ENCODE peak calls at places on chromosomes 7 and 10, in four cellular contexts. A, H, Y and I are unnamed samples.

GRCh38 chr7:99380032-99380822 is 5.7 kb downstream of the ARPC1B start:
- DNase-seq in Y (peak), A (no peak), H (no peak), I (no peak)

GRCh38 chr10:26384600-26384999 is 53.5 kb upstream of the APBB1IP start:
- DNase-seq in A (no peak), H (no peak), Y (no peak), I (no peak)

GRCh38 chr7:40822861-40823260 is 688.1 kb downstream of the SUGCT start:
- DNase-seq in Y (no peak), A (no peak), H (no peak), I (no peak)

GRCh38 chr7:983182-984071 is 446 bp downstream of the CYP2W1 start:
- DNase-seq in A (peak), Y (no peak), H (no peak), I (no peak)

GRCh38 chr10:86068532-86069337 is 297.9 kb downstream of the GRID1 start:
- DNase-seq in A (no peak), Y (no peak), H (peak), I (no peak)

GRCh38 chr7:41977165-41977651 is 259.8 kb downstream of the GLI3 start:
- DNase-seq in A (peak), H (peak), Y (no peak), I (peak)

GRCh38 chr10:103803941-103804340 is 51.4 kb downstream of the SH3PXD2A start:
- DNase-seq in H (no peak), A (no peak), Y (no peak), I (no peak)

GRCh38 chr10:48526846-48527505 is 77.9 kb downstream of the ARHGAP22 start:
- DNase-seq in A (no peak), Y (no peak), H (no peak), I (no peak)

GRCh38 chr10:3951993-3952392 is 167.0 kb upstream of the KLF6 start:
- DNase-seq in Y (no peak), A (no peak), H (no peak), I (no peak)

GRCh38 chr10:17607603-17608332 is 9.4 kb downstream of the HACD1 start:
- DNase-seq in H (no peak), A (peak), Y (peak), I (peak)

GRCh38 chr7:132309102-132309805 is 267.0 kb downstream of the PLXNA4 start:
- DNase-seq in Y (no peak), H (no peak), A (no peak), I (no peak)

GRCh38 chr10:1645896-1646295 is 91.4 kb downstream of the ADARB2 start:
- DNase-seq in H (no peak), Y (no peak), A (no peak), I (no peak)

GRCh38 chr10:130775311-130775710 is 536.2 kb downstream of the TCERG1L start:
- DNase-seq in H (no peak), Y (no peak), A (no peak), I (no peak)

GRCh38 chr10:89475567-89475966 is 59.8 kb downstream of the SLC16A12 start:
- DNase-seq in A (peak), H (no peak), Y (no peak), I (no peak)

GRCh38 chr7:137080516-137081203 is 212.2 kb downstream of the CHRM2 start:
- DNase-seq in H (no peak), Y (no peak), A (no peak), I (no peak)

GRCh38 chr7:29314148-29314547 is 119.6 kb downstream of the CHN2 start:
- DNase-seq in Y (no peak), A (no peak), H (no peak), I (no peak)

GRCh38 chr10:34995925-34996324 is 94.2 kb downstream of the CUL2 start:
- DNase-seq in H (no peak), Y (no peak), A (no peak), I (no peak)

GRCh38 chr10:23291551-23292334 is 52.9 kb downstream of the C10orf67 start:
- DNase-seq in H (no peak), Y (no peak), A (no peak), I (no peak)

GRCh38 chr10:124150807-124151417 is 57.5 kb upstream of the CHST15 start:
- DNase-seq in A (no peak), Y (no peak), H (no peak), I (no peak)

GRCh38 chr7:95472521-95473160 is 13.1 kb upstream of the ASB4 start:
- DNase-seq in A (no peak), H (no peak), Y (no peak), I (no peak)

GRCh38 chr10:62007145-62007544 is 105.6 kb downstream of the ARID5B start:
- DNase-seq in A (no peak), Y (no peak), H (no peak), I (no peak)

GRCh38 chr10:58477902-58478301 is 34.8 kb upstream of the BICC1 start:
- DNase-seq in Y (no peak), A (no peak), H (no peak), I (no peak)

GRCh38 chr7:148458263-148458662 is 132.3 kb upstream of the C7orf33 start:
- DNase-seq in H (no peak), Y (no peak), A (no peak), I (no peak)

GRCh38 chr7:121521681-121522405 is 125.7 kb upstream of the FAM3C start:
- DNase-seq in A (no peak), Y (no peak), H (no peak), I (no peak)

DNA sequence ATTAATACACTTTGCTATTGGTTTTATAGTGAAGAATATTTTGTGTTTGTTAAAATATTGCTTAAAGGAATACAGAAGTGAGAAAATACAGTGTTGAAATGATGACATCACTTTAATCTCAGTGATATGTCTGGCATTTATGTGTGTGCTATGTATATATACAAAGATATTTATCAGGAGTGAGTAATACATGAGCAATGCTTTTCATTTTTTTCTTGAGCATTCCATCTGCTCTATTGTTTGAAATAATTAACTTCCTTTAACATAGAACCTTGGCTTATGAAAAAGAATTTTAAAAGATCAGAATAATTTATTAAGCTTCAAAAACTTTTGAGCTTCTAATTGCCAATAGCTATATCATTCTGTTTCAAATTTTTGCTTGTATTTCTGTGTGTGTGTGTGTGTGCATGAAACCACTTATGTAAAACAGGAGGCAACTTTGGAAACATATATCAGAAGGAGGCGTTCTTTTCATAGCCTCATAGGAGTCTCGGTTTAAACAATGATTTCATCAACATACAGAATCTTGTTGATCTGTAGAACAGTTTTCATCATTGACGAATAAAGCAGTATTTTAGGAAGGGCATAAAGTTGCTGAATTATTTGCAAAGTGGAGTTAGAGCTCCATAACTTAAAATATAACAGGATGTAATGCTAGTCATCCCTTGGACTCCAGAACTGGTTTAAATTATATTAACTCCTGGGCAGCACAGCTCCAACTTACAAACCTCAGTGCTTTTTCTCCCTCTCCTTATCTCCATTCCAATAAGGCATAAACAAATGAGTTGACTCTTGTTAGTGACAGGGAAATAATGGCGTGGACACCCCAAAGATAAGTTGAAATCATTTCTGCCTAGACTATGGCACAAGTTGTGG is 228.4 kb upstream of the DGKB start:
- DNase-seq in A (no peak), H (no peak), Y (no peak), I (no peak)
- TF ChIP-seq TCF7L2 in A (no peak), H (no peak), Y (no peak), I (no peak)

DNA sequence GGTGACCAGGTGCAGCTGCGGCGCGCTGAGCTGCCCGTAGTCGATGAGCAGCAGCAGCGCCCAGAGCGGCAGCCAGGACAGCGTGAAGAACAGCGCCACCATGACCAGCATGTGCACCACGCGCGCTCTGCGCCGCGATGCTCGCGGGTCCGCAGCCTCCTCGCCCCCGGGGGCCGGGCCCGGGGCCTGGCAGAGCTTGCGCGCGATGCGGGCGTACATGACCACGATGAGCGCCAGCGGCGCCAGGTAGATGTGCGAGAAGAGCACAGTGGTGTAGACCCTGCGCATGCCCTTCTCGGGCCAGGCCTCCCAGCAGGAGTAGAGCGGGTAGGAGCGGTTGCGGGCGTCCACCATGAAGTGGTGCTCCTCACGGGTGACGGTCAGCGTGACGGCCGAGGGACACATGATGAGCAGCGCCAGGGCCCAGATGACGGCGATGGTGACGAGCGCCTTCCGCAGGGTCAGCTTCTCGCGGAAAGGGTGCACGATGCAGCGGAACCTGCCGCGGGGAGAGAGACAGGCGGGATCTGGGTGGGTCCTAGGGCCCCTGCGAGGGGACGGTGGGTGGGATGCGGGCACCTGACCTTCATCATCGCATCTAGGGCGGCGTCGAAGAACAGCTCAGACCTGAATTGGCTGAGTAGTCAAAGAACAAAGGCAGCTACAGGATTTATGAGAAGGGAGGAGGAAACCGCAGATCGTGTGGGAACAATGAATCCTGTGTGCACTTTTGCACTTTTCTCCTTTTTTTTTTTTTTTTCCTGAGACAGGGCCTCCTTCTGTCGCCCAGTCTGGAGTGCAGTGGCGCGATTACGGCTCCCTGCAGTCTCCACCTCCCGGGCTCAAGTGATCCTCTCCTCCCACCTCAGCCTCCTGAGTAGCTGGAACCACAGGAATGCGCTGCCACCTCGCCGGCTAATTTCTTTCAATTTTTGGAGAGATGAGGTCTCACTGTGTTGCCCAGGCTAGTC is 22.4 kb upstream of the PPA1 start:
- DNase-seq in H (no peak), A (peak), Y (no peak), I (peak)
- TF ChIP-seq TCF7L2 in H (peak), A (no peak), Y (no peak), I (no peak)

DNA sequence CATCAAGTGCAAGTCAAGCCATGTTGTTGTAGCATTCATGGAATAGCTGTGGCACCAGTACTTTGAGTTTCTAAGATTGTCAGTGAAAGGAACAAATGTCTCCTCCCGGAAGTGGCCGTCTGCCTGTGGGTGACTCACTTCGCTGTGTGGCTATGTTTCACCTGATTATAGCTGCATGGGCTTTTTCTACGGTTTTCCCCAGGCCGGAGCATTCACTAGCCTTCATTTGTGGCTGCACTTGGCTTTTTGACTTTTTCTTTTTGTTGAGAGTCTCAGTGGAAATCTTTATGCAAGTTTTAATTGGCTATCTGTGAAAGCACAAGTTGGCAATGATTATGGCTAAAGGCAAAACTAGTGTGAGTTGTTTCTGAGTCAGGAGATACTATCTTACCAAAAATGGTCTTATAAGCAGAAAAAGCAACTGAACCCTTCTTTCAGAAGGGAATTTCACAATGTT is 35.0 kb downstream of the SRI start:
- DNase-seq in Y (no peak), H (peak), A (no peak), I (no peak)
- TF ChIP-seq TCF7L2 in Y (no peak), H (no peak), A (no peak), I (no peak)

DNA sequence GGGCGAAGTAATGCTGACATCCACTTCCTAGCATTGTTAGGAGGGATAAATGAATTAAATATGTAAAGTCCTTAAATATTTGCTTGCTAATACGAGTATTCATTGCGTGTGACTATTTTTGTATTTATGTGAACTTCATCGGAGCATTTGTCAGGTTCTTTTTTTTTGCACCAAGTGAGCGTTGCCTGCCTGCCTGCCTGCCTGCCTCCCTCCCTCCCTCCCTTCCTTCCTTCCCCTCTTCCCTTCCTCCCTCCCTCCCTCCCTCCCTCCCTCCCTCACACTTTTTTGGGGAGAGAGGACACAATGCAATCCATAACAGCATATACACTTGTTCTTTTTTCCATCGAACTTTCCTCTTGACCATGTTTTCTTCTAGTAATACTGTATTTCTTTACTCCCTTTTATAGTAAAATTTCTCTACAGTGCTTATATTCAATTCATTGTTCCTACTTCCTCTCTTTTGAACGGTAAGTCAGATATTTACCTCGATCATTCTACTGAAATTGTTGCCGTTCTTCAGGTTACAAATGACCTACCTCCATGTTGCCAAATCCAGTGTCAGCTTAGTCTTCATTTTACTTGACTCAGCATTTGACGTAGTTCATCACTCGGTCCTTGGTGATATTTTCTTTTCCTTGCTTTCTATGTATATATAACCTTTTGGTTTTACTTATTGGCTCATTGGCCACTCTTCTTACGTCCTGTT is 914 bp downstream of the CCDC7 start:
- DNase-seq in A (no peak), Y (peak), H (no peak), I (peak)
- TF ChIP-seq TCF7L2 in A (no peak), Y (no peak), H (no peak), I (no peak)

DNA sequence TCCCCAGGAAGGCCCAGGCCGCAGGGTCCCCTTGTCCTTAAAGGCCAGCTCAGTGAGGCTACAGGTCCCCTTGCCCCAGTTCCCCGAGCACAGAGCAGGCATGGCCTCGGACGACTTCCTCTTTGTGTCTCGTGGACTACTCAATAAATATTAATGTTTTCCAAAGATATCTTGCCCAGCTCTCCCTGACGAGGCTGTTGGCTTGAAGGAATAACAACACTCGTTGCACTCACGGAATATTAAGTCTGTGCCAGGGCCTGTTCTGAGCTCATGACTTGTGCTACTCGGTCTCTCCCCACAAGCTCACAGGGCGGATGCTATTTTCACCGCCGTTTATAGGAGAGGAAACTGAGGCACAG is 68.2 kb downstream of the CUX1 start:
- DNase-seq in H (no peak), Y (no peak), A (no peak), I (no peak)
- TF ChIP-seq TCF7L2 in H (no peak), Y (no peak), A (no peak), I (no peak)

GRCh38 chr10:27997865-27998177 is 1.1 kb downstream of the ODAD2 start:
- DNase-seq in Y (no peak), H (no peak), A (no peak), I (no peak)

GRCh38 chr10:28001353-28001752 is 2.5 kb upstream of the ODAD2 start:
- DNase-seq in A (no peak), Y (no peak), H (no peak), I (no peak)

GRCh38 chr10:27998178-27998953 is 513 bp downstream of the ODAD2 start:
- DNase-seq in A (no peak), Y (no peak), H (no peak), I (no peak)

GRCh38 chr10:27995311-27995710 is 3.6 kb downstream of the ODAD2 start:
- DNase-seq in Y (no peak), A (no peak), H (no peak), I (no peak)

GRCh38 chr10:27998954-27999275 is at the start of gene ODAD2:
- DNase-seq in A (no peak), H (no peak), Y (no peak), I (no peak)
- TF ChIP-seq TCF7L2 in A (no peak), H (no peak), Y (no peak), I (no peak)

GRCh38 chr7:21251166-21251806 is 176.6 kb upstream of the SP4 start:
- DNase-seq in A (peak), H (no peak), Y (no peak), I (no peak)
- TF ChIP-seq TCF7L2 in A (no peak), H (no peak), Y (no peak), I (no peak)

GRCh38 chr7:47968852-47969774 is 10.3 kb downstream of the HUS1 start:
- DNase-seq in H (no peak), Y (peak), A (peak), I (peak)
- TF ChIP-seq TCF7L2 in H (no peak), Y (no peak), A (no peak), I (no peak)